ENCODE peak calls at places on chromosomes 11 and 22, in five cellular contexts. X, Q, W, V and I are unnamed samples.

GRCh38 chr11:1394936-1395772 is 5.4 kb downstream of the BRSK2 start:
- DNase-seq in X (no peak), Q (no peak), W (no peak), V (no peak), I (no peak)

GRCh38 chr11:2399488-2400068 is 972 bp upstream of the TSSC4 start:
- DNase-seq in X (no peak), Q (no peak), W (no peak), V (no peak), I (no peak)

GRCh38 chr11:86547727-86548126 is 124.7 kb downstream of the ME3 start:
- DNase-seq in X (no peak), Q (no peak), W (no peak), V (no peak), I (no peak)

GRCh38 chr11:47127213-47127612 is 49.5 kb downstream of the ARFGAP2 start:
- DNase-seq in X (no peak), Q (no peak), W (no peak), V (no peak), I (no peak)

GRCh38 chr22:17063372-17064106 is 21.3 kb upstream of the IL17RA start:
- DNase-seq in X (no peak), Q (no peak), W (no peak), V (no peak), I (no peak)

GRCh38 chr22:17896552-17896951 is 122.3 kb upstream of the BID start:
- DNase-seq in X (peak; percentile 55), Q (no peak), W (no peak), V (no peak), I (no peak)

GRCh38 chr11:111913997-111914396 is 1.5 kb downstream of the HSPB2 start:
- DNase-seq in X (peak; percentile 48), Q (no peak), W (peak; percentile 33), V (no peak), I (no peak)

GRCh38 chr11:76629133-76629852 is 41.3 kb downstream of the LRRC32 start:
- DNase-seq in X (no peak), Q (peak; percentile 48), W (no peak), V (peak; percentile 60), I (no peak)

GRCh38 chr22:24950272-24950902 is 2.1 kb upstream of the KIAA1671 start:
- DNase-seq in X (no peak), Q (no peak), W (no peak), V (no peak), I (no peak)

GRCh38 chr22:21698430-21699329 is 32.9 kb downstream of the PPIL2 start:
- DNase-seq in X (no peak), Q (no peak), W (no peak), V (peak; percentile 53), I (no peak)

GRCh38 chr22:47107431-47107830 is 345.0 kb downstream of the TBC1D22A start:
- DNase-seq in X (no peak), Q (no peak), W (peak; percentile 82), V (no peak), I (no peak)

GRCh38 chr11:93089474-93090102 is 108.2 kb downstream of the SLC36A4 start:
- DNase-seq in X (no peak), Q (no peak), W (peak; percentile 73), V (no peak), I (no peak)

GRCh38 chr11:84901986-84902385 is 725.2 kb downstream of the DLG2 start:
- DNase-seq in X (no peak), Q (no peak), W (no peak), V (no peak), I (no peak)

GRCh38 chr22:35051034-35051535 is 14.9 kb upstream of the ISX start:
- DNase-seq in X (no peak), Q (no peak), W (no peak), V (no peak), I (no peak)

GRCh38 chr22:31588970-31589675 is 72.9 kb downstream of the PISD start:
- DNase-seq in X (no peak), Q (no peak), W (peak; percentile 43), V (peak; percentile 55), I (no peak)

GRCh38 chr11:81010631-81011030 is 1569.8 kb upstream of the TENM4 start:
- DNase-seq in X (no peak), Q (no peak), W (no peak), V (no peak), I (no peak)

GRCh38 chr22:33697640-33698039 is 222.6 kb downstream of the LARGE1 start:
- DNase-seq in X (no peak), Q (no peak), W (no peak), V (no peak), I (no peak)

GRCh38 chr22:46062971-46063631 is 86.1 kb upstream of the WNT7B start:
- DNase-seq in X (peak; percentile 24), Q (no peak), W (no peak), V (no peak), I (no peak)

GRCh38 chr22:44497218-44497903 is 672 bp downstream of the RTL6 start:
- DNase-seq in X (peak; percentile 38), Q (no peak), W (no peak), V (peak; percentile 66), I (no peak)

GRCh38 chr11:63012450-63013238 is 3.0 kb downstream of the SLC22A8 start:
- DNase-seq in X (no peak), Q (no peak), W (no peak), V (no peak), I (no peak)

GRCh38 chr11:10925149-10925926 is 67.5 kb upstream of the ZBED5 start:
- DNase-seq in X (no peak), Q (no peak), W (peak; percentile 82), V (no peak), I (no peak)

GRCh38 chr11:35138949-35139881 is at the start of gene CD44:
- DNase-seq in X (peak; percentile 75), Q (peak; percentile 79), W (peak; percentile 83), V (peak; percentile 72), I (peak; percentile 79)

GRCh38 chr11:46916669-46917108 is 1.7 kb downstream of the LRP4 start:
- DNase-seq in X (peak; percentile 51), Q (no peak), W (no peak), V (no peak), I (peak; percentile 71)

GRCh38 chr11:10809373-10810199 is 860 bp upstream of the EIF4G2 start:
- DNase-seq in X (no peak), Q (no peak), W (peak; percentile 63), V (peak; percentile 71), I (no peak)

GRCh38 chr11:57248780-57249383 is 11.8 kb upstream of the APLNR start:
- DNase-seq in X (peak; percentile 29), Q (peak; percentile 48), W (peak; percentile 69), V (peak; percentile 70), I (no peak)
- TF ChIP-seq CTCF in X (no peak), Q (peak; percentile 45), W (peak; percentile 65), V (peak; percentile 71), I (peak; percentile 34)

GRCh38 chr11:67022341-67022933 is 497 bp upstream of the SYT12 start:
- DNase-seq in X (peak; percentile 64), Q (no peak), W (peak; percentile 96), V (no peak), I (no peak)
- TF ChIP-seq CTCF in X (no peak), Q (no peak), W (peak; percentile 7), V (no peak), I (no peak)

DNA sequence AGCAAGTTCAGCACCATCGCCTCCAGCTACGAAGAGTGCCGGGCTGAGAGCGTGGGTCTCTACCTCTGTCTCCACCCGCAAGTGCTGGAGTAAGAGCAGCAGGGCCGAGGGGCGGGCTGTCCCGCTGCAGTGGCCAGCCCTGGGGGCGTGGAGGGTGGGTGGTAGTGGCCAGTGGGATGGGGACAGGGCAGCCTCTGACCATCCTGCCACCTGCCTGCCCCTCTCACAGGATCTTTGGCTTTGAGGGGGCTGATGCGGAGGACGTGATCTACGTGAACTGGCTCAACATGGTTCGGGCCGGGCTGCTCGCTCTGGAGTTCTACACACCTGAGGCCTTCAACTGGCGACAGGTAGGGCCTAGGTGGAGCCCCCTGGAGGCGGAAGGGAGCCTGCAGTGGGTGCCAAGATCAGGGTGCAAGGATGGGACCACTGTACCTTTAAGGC is 15.0 kb upstream of the BBS1 start:
- DNase-seq in X (no peak), Q (no peak), W (peak; percentile 21), V (no peak), I (no peak)
- TF ChIP-seq CTCF in X (no peak), Q (no peak), W (peak; percentile 61), V (peak; percentile 13), I (no peak)

DNA sequence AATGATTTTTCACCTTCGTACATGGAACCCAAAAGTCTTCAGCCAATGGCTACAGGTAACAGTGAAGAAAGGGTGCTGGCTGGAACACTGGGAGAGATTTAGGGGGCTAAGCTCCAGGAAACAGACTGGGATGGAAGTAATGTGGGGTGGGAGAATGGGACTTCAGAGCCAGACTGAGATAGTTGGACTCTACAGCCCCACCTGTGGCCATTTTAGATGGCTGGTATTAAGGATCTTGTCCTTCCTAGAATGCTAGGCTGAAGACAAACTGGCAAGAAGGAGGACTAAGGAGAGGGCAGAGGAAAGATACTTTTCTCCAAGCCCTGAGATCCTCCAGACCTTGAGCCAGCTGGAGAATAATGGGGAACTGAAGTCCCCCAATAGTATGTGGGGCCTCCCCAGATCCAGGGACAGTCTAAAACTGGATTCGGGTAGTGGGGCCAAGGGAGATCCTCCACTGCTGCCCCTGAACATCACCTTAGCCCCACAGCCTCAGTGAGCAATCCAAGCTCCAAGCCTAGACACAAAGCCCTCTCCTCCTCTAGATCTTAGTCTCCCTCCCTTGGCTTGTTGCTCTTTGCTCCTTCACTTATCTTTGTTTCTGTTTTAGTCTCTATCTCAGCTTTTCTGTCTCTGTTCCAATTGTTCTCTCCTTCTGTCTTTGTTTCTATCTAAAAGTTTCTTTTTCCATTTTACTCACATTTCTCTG is 16.1 kb upstream of the RRAS2 start:
- DNase-seq in X (no peak), Q (no peak), W (no peak), V (no peak), I (no peak)
- TF ChIP-seq CTCF in X (no peak), Q (no peak), W (peak; percentile 37), V (no peak), I (peak; percentile 20)

GRCh38 chr11:67642490-67643120 is 3.0 kb upstream of the TBX10 start:
- DNase-seq in X (no peak), Q (no peak), W (no peak), V (no peak), I (no peak)

GRCh38 chr11:67642148-67642475 is 2.5 kb upstream of the TBX10 start:
- DNase-seq in X (no peak), Q (no peak), W (no peak), V (no peak), I (no peak)

GRCh38 chr11:67644472-67645418 is 5.2 kb upstream of the TBX10 start:
- DNase-seq in X (no peak), Q (no peak), W (no peak), V (no peak), I (no peak)

GRCh38 chr11:67645521-67646457 is 4.7 kb downstream of the ACY3 start:
- DNase-seq in X (peak; percentile 82), Q (no peak), W (no peak), V (no peak), I (no peak)

DNA sequence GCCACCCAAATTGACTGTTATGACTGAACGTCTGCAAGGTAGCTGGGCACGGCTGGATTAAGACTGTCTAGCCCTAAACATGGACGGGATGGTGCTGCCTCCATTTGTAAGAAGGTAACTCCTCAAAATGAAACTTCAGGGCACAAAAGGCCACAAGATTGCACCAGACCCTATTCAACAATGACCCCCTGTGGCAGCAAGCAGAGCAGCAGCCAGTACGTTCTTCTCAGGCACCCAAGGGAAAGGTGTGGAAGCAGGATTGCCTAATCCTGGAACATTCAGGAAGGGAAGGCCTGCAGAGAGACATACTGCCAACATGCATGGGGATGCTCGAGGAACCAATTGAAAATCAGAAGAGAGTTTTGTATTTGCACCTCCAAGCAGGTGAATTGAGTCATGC is 4.5 kb upstream of the TBX10 start:
- DNase-seq in X (no peak), Q (no peak), W (peak; percentile 39), V (no peak), I (no peak)
- TF ChIP-seq CTCF in X (no peak), Q (no peak), W (peak; percentile 62), V (peak; percentile 38), I (no peak)

GRCh38 chr11:78526497-78527146 is 48.0 kb downstream of the NARS2 start:
- DNase-seq in X (no peak), Q (no peak), W (no peak), V (no peak), I (no peak)
- TF ChIP-seq CTCF in X (no peak), Q (no peak), W (no peak), V (no peak), I (no peak)